ENCODE peak calls at places on chromosomes 3 and 15, in eight cellular contexts. One of them, this sample, is unnamed.

GRCh38 chr3:192597511-192597910 is 129.8 kb downstream of the FGF12 start:
- DNase-seq in lower leg skin: no peak
- DNase-seq in spleen: no peak
- DNase-seq in right lobe of liver: no peak
- DNase-seq in A549: no peak
- DNase-seq in esophagus squamous epithelium: no peak
- DNase-seq in heart left ventricle: no peak
- DNase-seq in ovary: no peak
- DNase-seq in this sample: peak

GRCh38 chr15:85495096-85495495 is 114.7 kb downstream of the AKAP13 start:
- DNase-seq in lower leg skin: no peak
- DNase-seq in spleen: no peak
- DNase-seq in right lobe of liver: no peak
- DNase-seq in A549: no peak
- DNase-seq in esophagus squamous epithelium: no peak
- DNase-seq in heart left ventricle: no peak
- DNase-seq in ovary: no peak
- DNase-seq in this sample: no peak

GRCh38 chr3:8445861-8446260 is 55.8 kb upstream of the LMCD1 start:
- DNase-seq in lower leg skin: no peak
- DNase-seq in spleen: no peak
- DNase-seq in right lobe of liver: no peak
- DNase-seq in A549: no peak
- DNase-seq in esophagus squamous epithelium: no peak
- DNase-seq in heart left ventricle: no peak
- DNase-seq in ovary: no peak
- DNase-seq in this sample: peak

GRCh38 chr15:92810418-92811138 is 89.5 kb upstream of the CHD2 start:
- DNase-seq in lower leg skin: peak
- DNase-seq in spleen: peak
- DNase-seq in right lobe of liver: no peak
- DNase-seq in A549: no peak
- DNase-seq in esophagus squamous epithelium: no peak
- DNase-seq in heart left ventricle: peak
- DNase-seq in ovary: peak
- DNase-seq in this sample: peak

GRCh38 chr3:23377928-23378672 is 175.0 kb downstream of the UBE2E2 start:
- DNase-seq in lower leg skin: no peak
- DNase-seq in spleen: no peak
- DNase-seq in right lobe of liver: no peak
- DNase-seq in A549: no peak
- DNase-seq in esophagus squamous epithelium: no peak
- DNase-seq in heart left ventricle: no peak
- DNase-seq in ovary: no peak
- DNase-seq in this sample: no peak

GRCh38 chr3:51982352-51982837 is 940 bp upstream of the ACY1 start:
- DNase-seq in lower leg skin: peak
- DNase-seq in spleen: no peak
- DNase-seq in right lobe of liver: peak
- DNase-seq in A549: peak
- DNase-seq in esophagus squamous epithelium: no peak
- DNase-seq in heart left ventricle: no peak
- DNase-seq in ovary: no peak
- DNase-seq in this sample: no peak

GRCh38 chr3:195119461-195120198 is 151.3 kb downstream of the XXYLT1 start:
- DNase-seq in lower leg skin: no peak
- DNase-seq in spleen: no peak
- DNase-seq in right lobe of liver: no peak
- DNase-seq in A549: no peak
- DNase-seq in esophagus squamous epithelium: no peak
- DNase-seq in heart left ventricle: no peak
- DNase-seq in ovary: no peak
- DNase-seq in this sample: no peak

GRCh38 chr15:100932676-100933348 is 13.7 kb downstream of the LRRK1 start:
- DNase-seq in lower leg skin: no peak
- DNase-seq in spleen: no peak
- DNase-seq in right lobe of liver: no peak
- DNase-seq in A549: no peak
- DNase-seq in esophagus squamous epithelium: no peak
- DNase-seq in heart left ventricle: no peak
- DNase-seq in ovary: no peak
- DNase-seq in this sample: no peak

GRCh38 chr3:67044955-67045354 is 46.8 kb downstream of the KBTBD8 start:
- DNase-seq in lower leg skin: no peak
- DNase-seq in spleen: no peak
- DNase-seq in right lobe of liver: no peak
- DNase-seq in A549: no peak
- DNase-seq in esophagus squamous epithelium: no peak
- DNase-seq in heart left ventricle: no peak
- DNase-seq in ovary: no peak
- DNase-seq in this sample: no peak

GRCh38 chr15:101127503-101128076 is 124.3 kb downstream of the CHSY1 start:
- DNase-seq in lower leg skin: peak
- DNase-seq in spleen: peak
- DNase-seq in right lobe of liver: no peak
- DNase-seq in A549: no peak
- DNase-seq in esophagus squamous epithelium: peak
- DNase-seq in heart left ventricle: peak
- DNase-seq in ovary: peak
- DNase-seq in this sample: peak

GRCh38 chr3:10367466-10367865 is 46.6 kb upstream of the SEC13 start:
- DNase-seq in lower leg skin: no peak
- DNase-seq in spleen: no peak
- DNase-seq in right lobe of liver: no peak
- DNase-seq in A549: no peak
- DNase-seq in esophagus squamous epithelium: no peak
- DNase-seq in heart left ventricle: no peak
- DNase-seq in ovary: no peak
- DNase-seq in this sample: no peak

GRCh38 chr3:10365316-10365715 is 44.4 kb upstream of the SEC13 start:
- DNase-seq in lower leg skin: no peak
- DNase-seq in spleen: no peak
- DNase-seq in right lobe of liver: no peak
- DNase-seq in A549: no peak
- DNase-seq in esophagus squamous epithelium: no peak
- DNase-seq in heart left ventricle: no peak
- DNase-seq in ovary: no peak
- DNase-seq in this sample: no peak

GRCh38 chr3:10368512-10368911 is 47.6 kb upstream of the SEC13 start:
- DNase-seq in lower leg skin: no peak
- DNase-seq in spleen: no peak
- DNase-seq in right lobe of liver: no peak
- DNase-seq in A549: no peak
- DNase-seq in esophagus squamous epithelium: no peak
- DNase-seq in heart left ventricle: no peak
- DNase-seq in ovary: no peak
- DNase-seq in this sample: no peak

GRCh38 chr3:10365791-10366190 is 44.9 kb upstream of the SEC13 start:
- DNase-seq in lower leg skin: no peak
- DNase-seq in spleen: no peak
- DNase-seq in right lobe of liver: no peak
- DNase-seq in A549: no peak
- DNase-seq in esophagus squamous epithelium: no peak
- DNase-seq in heart left ventricle: no peak
- DNase-seq in ovary: no peak
- DNase-seq in this sample: no peak

GRCh38 chr3:10366681-10367101 is 45.8 kb upstream of the SEC13 start:
- DNase-seq in lower leg skin: no peak
- DNase-seq in spleen: no peak
- DNase-seq in right lobe of liver: no peak
- DNase-seq in A549: peak
- DNase-seq in esophagus squamous epithelium: no peak
- DNase-seq in heart left ventricle: no peak
- DNase-seq in ovary: no peak
- DNase-seq in this sample: no peak
- TF ChIP-seq POLR2A in lower leg skin: no peak
- TF ChIP-seq POLR2A in spleen: no peak
- TF ChIP-seq POLR2A in right lobe of liver: no peak
- TF ChIP-seq POLR2A in A549: no peak
- TF ChIP-seq POLR2A in esophagus squamous epithelium: no peak
- TF ChIP-seq POLR2A in heart left ventricle: no peak
- TF ChIP-seq POLR2A in ovary: no peak
- TF ChIP-seq POLR2A in this sample: no peak

GRCh38 chr3:49673715-49674490 is at the start of gene APEH:
- DNase-seq in lower leg skin: peak
- DNase-seq in spleen: peak
- DNase-seq in right lobe of liver: peak
- DNase-seq in A549: peak
- DNase-seq in esophagus squamous epithelium: no peak
- DNase-seq in heart left ventricle: peak
- DNase-seq in ovary: peak
- DNase-seq in this sample: peak

GRCh38 chr3:49671291-49672288 is 2.6 kb upstream of the APEH start:
- DNase-seq in lower leg skin: peak
- DNase-seq in spleen: peak
- DNase-seq in right lobe of liver: peak
- DNase-seq in A549: peak
- DNase-seq in esophagus squamous epithelium: no peak
- DNase-seq in heart left ventricle: peak
- DNase-seq in ovary: peak
- DNase-seq in this sample: peak

GRCh38 chr3:49675912-49676311 is 1.8 kb downstream of the APEH start:
- DNase-seq in lower leg skin: no peak
- DNase-seq in spleen: no peak
- DNase-seq in right lobe of liver: no peak
- DNase-seq in A549: no peak
- DNase-seq in esophagus squamous epithelium: no peak
- DNase-seq in heart left ventricle: no peak
- DNase-seq in ovary: no peak
- DNase-seq in this sample: no peak

GRCh38 chr3:49673131-49673714 is 928 bp upstream of the APEH start:
- DNase-seq in lower leg skin: no peak
- DNase-seq in spleen: no peak
- DNase-seq in right lobe of liver: no peak
- DNase-seq in A549: peak
- DNase-seq in esophagus squamous epithelium: no peak
- DNase-seq in heart left ventricle: no peak
- DNase-seq in ovary: no peak
- DNase-seq in this sample: no peak

DNA sequence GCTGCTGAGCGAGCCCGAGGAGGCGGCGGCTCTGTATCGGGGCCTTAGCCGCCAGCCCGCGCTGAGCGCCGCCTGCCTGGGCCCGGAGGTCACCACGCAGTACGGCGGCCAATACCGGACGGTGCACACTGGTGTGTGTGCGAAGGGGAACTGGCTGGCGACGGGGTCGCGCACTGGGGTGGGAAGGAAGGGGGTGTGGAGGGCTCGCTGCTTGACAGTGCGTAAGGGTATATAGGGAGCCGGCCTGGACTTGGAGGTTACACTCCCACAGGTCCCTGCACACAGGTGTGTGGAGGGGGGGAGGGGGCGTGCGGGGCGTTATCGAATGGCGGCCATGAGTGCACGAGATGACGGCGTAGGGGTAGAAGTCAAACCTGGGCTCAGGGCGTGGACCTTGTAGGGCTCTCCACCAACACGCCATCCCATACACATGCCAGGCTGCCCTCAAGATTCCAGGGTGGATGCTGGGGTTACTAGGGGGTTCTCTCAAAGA is 386 bp downstream of the APEH start:
- DNase-seq in lower leg skin: no peak
- DNase-seq in spleen: no peak
- DNase-seq in right lobe of liver: no peak
- DNase-seq in A549: no peak
- DNase-seq in esophagus squamous epithelium: no peak
- DNase-seq in heart left ventricle: no peak
- DNase-seq in ovary: no peak
- DNase-seq in this sample: peak
- TF ChIP-seq CTCF in lower leg skin: no peak
- TF ChIP-seq CTCF in spleen: no peak
- TF ChIP-seq CTCF in right lobe of liver: no peak
- TF ChIP-seq CTCF in A549: no peak
- TF ChIP-seq CTCF in esophagus squamous epithelium: no peak
- TF ChIP-seq CTCF in heart left ventricle: peak
- TF ChIP-seq CTCF in ovary: no peak
- TF ChIP-seq CTCF in this sample: peak

DNA sequence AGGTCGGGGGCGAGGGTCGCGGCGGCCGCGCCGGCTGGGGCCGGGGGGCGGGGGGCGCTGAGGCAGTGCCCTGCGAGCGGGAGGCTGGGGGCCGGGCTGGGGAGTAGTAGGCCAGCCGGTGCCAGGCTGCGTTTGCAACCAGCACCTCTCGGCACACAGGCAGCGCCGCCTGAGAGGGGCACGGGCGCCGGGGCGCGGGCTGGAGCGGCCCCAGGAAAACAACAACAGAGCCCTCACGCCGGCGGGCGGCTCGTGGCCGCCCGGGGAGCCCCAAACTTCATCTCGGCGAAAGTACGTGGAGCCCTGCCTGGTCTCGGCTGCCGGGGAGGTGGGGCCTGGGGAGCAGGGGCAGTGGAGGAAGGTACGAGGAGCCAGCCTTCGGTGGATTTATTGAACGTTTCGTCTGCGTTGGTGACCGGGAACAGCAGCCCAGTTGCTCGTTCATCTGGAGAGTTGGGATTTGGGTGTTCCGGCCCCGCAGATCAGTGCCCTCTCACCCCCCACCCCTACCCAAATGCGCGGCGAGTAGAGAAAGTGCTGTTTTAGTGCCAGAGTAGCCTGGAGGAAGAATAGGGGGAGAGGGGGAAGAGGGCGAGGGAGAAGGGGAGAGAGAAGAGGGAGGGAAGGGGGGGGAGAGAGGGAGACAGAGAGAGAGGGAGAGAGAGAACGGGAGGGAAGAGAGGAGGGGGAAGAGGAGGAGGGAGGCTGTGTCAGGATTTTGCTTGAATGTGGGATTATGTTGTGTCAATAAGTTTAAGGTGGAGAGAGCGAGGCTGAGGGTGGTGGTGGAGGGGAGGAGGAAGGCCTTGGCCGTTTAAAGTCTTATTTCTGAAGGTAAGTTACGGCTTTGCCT is 825 bp downstream of the BBX start:
- DNase-seq in lower leg skin: peak
- DNase-seq in spleen: peak
- DNase-seq in right lobe of liver: peak
- DNase-seq in A549: no peak
- DNase-seq in esophagus squamous epithelium: peak
- DNase-seq in heart left ventricle: peak
- DNase-seq in ovary: peak
- DNase-seq in this sample: peak
- TF ChIP-seq POLR2A in lower leg skin: no peak
- TF ChIP-seq POLR2A in spleen: no peak
- TF ChIP-seq POLR2A in right lobe of liver: no peak
- TF ChIP-seq POLR2A in A549: no peak
- TF ChIP-seq POLR2A in esophagus squamous epithelium: no peak
- TF ChIP-seq POLR2A in heart left ventricle: no peak
- TF ChIP-seq POLR2A in ovary: no peak
- TF ChIP-seq POLR2A in this sample: no peak

GRCh38 chr3:74861211-74861610 is 246.8 kb upstream of the CNTN3 start:
- DNase-seq in lower leg skin: no peak
- DNase-seq in spleen: no peak
- DNase-seq in right lobe of liver: no peak
- DNase-seq in A549: no peak
- DNase-seq in esophagus squamous epithelium: no peak
- DNase-seq in heart left ventricle: no peak
- DNase-seq in ovary: no peak
- DNase-seq in this sample: no peak
- TF ChIP-seq CTCF in lower leg skin: no peak
- TF ChIP-seq CTCF in spleen: no peak
- TF ChIP-seq CTCF in right lobe of liver: no peak
- TF ChIP-seq CTCF in A549: no peak
- TF ChIP-seq CTCF in esophagus squamous epithelium: no peak
- TF ChIP-seq CTCF in heart left ventricle: no peak
- TF ChIP-seq CTCF in ovary: no peak
- TF ChIP-seq CTCF in this sample: no peak